ENCODE peak calls at places on chromosomes 12 and 14, in ten cellular contexts. I, P, N, F, V, C, R, K, L and M are unnamed samples.
A peak's percentile ranks its signal among the peaks of the same experiment; 100 is the strongest.

GRCh38 chr14:101122114-101122854 is 218.8 kb upstream of the RTL1 start:
- DNase-seq in I (no peak), P (no peak), N (no peak), F (no peak), V (no peak), C (no peak), R (peak; percentile 37), K (no peak), L (no peak), M (no peak)

GRCh38 chr12:75765170-75766059 is 254.0 kb upstream of the KRR1 start:
- DNase-seq in I (no peak), P (no peak), N (no peak), F (no peak), V (no peak), C (no peak), R (no peak), K (no peak), L (no peak), M (no peak)

GRCh38 chr14:28879571-28879970 is 113.0 kb downstream of the FOXG1 start:
- DNase-seq in I (no peak), P (no peak), N (no peak), F (no peak), V (no peak), C (no peak), R (no peak), K (peak; percentile 39), L (no peak), M (no peak)

GRCh38 chr12:108367436-108367835 is 28.3 kb upstream of the CMKLR1 start:
- DNase-seq in I (no peak), P (no peak), N (no peak), F (peak; percentile 31), V (no peak), C (no peak), R (peak; percentile 82), K (no peak), L (no peak), M (no peak)

GRCh38 chr12:114434341-114434740 is 28.4 kb upstream of the TBX5 start:
- DNase-seq in I (no peak), P (no peak), N (no peak), F (no peak), V (no peak), C (peak; percentile 67), R (no peak), K (no peak), L (no peak), M (no peak)

GRCh38 chr12:93946542-93947150 is 201.7 kb upstream of the PLXNC1 start:
- DNase-seq in I (no peak), P (no peak), N (no peak), F (no peak), V (no peak), C (peak; percentile 56), R (no peak), K (no peak), L (no peak), M (no peak)

GRCh38 chr14:93717222-93717967 is 70.9 kb downstream of the PRIMA1 start:
- DNase-seq in I (no peak), P (no peak), N (no peak), F (no peak), V (no peak), C (no peak), R (no peak), K (no peak), L (no peak), M (no peak)

GRCh38 chr14:103519043-103519836 is 3.4 kb downstream of the CKB start:
- DNase-seq in I (peak; percentile 31), P (no peak), N (no peak), F (no peak), V (no peak), C (no peak), R (peak; percentile 88), K (no peak), L (peak; percentile 82), M (no peak)

GRCh38 chr14:99413972-99414371 is 66.7 kb downstream of the SETD3 start:
- DNase-seq in I (no peak), P (no peak), N (no peak), F (no peak), V (no peak), C (no peak), R (no peak), K (no peak), L (no peak), M (no peak)

GRCh38 chr14:99413172-99413571 is 67.5 kb downstream of the SETD3 start:
- DNase-seq in I (no peak), P (no peak), N (no peak), F (no peak), V (no peak), C (no peak), R (no peak), K (no peak), L (no peak), M (no peak)

GRCh38 chr14:99418217-99418616 is 62.4 kb downstream of the SETD3 start:
- DNase-seq in I (no peak), P (no peak), N (no peak), F (no peak), V (no peak), C (no peak), R (no peak), K (no peak), L (no peak), M (no peak)

GRCh38 chr14:99416909-99417308 is 63.8 kb downstream of the SETD3 start:
- DNase-seq in I (no peak), P (no peak), N (no peak), F (no peak), V (no peak), C (no peak), R (no peak), K (no peak), L (no peak), M (no peak)

DNA sequence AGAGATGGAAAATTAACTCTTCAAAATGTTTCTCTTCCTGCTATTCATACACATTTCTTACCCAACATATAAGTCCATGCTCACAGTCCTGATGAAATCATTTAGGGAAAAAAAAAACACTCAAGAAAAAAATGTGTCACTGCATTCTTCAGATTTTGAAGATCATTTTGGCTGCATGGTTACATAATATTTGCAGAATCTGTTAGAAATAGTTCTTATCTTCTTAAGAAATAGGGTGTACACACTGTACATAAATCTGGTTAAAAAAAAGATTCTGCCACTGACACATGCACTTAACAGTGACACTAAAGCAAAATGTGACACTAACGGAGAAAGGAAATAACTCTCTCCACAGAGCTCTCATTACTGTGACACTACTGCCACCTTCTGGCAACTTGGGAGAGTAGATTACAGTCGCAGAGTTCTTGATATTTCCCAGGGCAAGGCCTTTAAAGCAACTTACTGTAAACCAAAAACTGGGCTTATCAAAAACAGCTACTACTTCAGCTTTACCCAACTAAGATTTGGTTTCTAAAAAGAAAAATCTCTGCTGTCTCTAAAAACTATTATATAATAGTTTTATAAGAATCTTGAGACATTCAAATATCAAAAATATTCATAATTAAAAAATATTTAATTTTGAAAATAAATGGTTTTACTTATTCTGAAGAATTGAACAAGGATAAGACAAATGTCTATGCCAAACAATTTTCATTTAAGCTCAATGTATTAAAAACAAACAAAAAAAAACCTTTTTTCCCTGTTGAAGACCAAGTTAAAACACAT is 65.0 kb downstream of the SETD3 start:
- DNase-seq in I (no peak), P (no peak), N (peak; percentile 69), F (no peak), V (peak; percentile 57), C (peak; percentile 82), R (no peak), K (peak; percentile 89), L (peak; percentile 81), M (peak; percentile 45)
- TF ChIP-seq CTCF in I (peak; percentile 62), P (peak; percentile 80), N (peak; percentile 71), F (peak; percentile 79), V (peak; percentile 88), C (peak; percentile 85), R (peak; percentile 67), K (peak; percentile 94), L (peak; percentile 70), M (peak; percentile 79)

DNA sequence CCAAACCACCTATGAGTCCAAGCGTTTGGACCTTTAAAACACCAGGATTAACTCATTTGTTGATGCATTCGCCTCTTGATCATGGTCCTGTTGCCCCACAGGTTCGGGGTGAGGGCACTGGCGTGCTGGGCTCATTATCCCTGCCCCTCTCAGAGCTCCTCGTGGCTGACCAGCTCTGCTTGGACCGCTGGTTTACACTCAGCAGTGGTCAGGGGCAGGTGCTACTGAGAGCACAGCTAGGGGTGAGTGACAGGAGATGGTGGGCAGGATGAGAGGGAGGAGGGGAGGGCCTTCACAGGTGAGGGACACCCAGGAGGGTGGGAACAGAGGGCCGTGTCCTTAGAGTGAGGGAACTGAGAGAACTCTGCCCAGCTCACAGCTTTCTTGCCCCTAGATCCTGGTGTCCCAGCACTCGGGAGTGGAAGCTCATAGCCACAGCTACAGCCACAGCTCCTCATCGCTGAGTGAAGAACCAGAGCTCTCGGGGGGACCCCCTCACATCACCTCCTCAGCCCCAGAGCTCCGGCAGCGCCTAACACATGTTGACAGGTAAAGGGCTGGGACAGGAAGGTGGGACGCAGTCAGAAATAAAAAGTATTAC is 10.1 kb upstream of the MYL6B start:
- DNase-seq in I (no peak), P (no peak), N (no peak), F (no peak), V (no peak), C (no peak), R (no peak), K (no peak), L (no peak), M (no peak)
- H3K36me3 ChIP-seq in I (no peaks in the 10 kb centered on the region), P (peaks cover 24% of the 10 kb centered on the region), N (peaks cover 37% of the 10 kb centered on the region), F (peaks cover 79% of the 10 kb centered on the region), V (peaks cover 82% of the 10 kb centered on the region), C (peaks cover 65% of the 10 kb centered on the region), R (peaks cover 81% of the 10 kb centered on the region), K (peaks cover 8% of the 10 kb centered on the region), L (peaks cover 77% of the 10 kb centered on the region), M (peaks cover 7% of the 10 kb centered on the region)

GRCh38 chr12:96361074-96361473 is 39.2 kb downstream of the CDK17 start:
- DNase-seq in I (no peak), P (no peak), N (no peak), F (no peak), V (no peak), C (no peak), R (no peak), K (no peak), L (no peak), M (no peak)

GRCh38 chr12:96365604-96366230 is 34.5 kb downstream of the CDK17 start:
- DNase-seq in I (no peak), P (no peak), N (no peak), F (no peak), V (no peak), C (no peak), R (no peak), K (no peak), L (no peak), M (no peak)

GRCh38 chr12:96366255-96366654 is 34.0 kb downstream of the CDK17 start:
- DNase-seq in I (no peak), P (no peak), N (no peak), F (no peak), V (no peak), C (no peak), R (no peak), K (no peak), L (no peak), M (no peak)

GRCh38 chr12:96360550-96360949 is 39.7 kb downstream of the CDK17 start:
- DNase-seq in I (no peak), P (no peak), N (no peak), F (no peak), V (no peak), C (no peak), R (no peak), K (no peak), L (no peak), M (no peak)

GRCh38 chr12:96364092-96364700 is 36.0 kb downstream of the CDK17 start:
- DNase-seq in I (no peak), P (no peak), N (no peak), F (no peak), V (no peak), C (no peak), R (no peak), K (no peak), L (no peak), M (no peak)
- H3K27me3 ChIP-seq in I (no peaks in the 10 kb centered on the region), P (no peaks in the 10 kb centered on the region), N (no peaks in the 10 kb centered on the region), F (no peaks in the 10 kb centered on the region), V (no peaks in the 10 kb centered on the region), C (no peaks in the 10 kb centered on the region), R (no peaks in the 10 kb centered on the region), K (no peaks in the 10 kb centered on the region), L (no peaks in the 10 kb centered on the region), M (no peaks in the 10 kb centered on the region)

GRCh38 chr12:6226701-6227096 is 26.5 kb downstream of the CD9 start:
- DNase-seq in I (peak; percentile 61), P (no peak), N (no peak), F (peak; percentile 84), V (peak; percentile 75), C (no peak), R (peak; percentile 81), K (no peak), L (no peak), M (no peak)
- TF ChIP-seq CTCF in I (no peak), P (no peak), N (no peak), F (no peak), V (no peak), C (no peak), R (no peak), K (no peak), L (no peak), M (no peak)